ENCODE peak calls at places on chromosomes 7 and 10, in four cellular contexts. K is mammary epithelial cell, Y is mesenchymal stem cell, H is IMR-90. T is an unnamed sample.

GRCh38 chr10:108789911-108790310 is 1133.4 kb downstream of the XPNPEP1 start:
- DNase-seq in K (peak; percentile 50), Y (peak; percentile 72), H (peak; percentile 60), T (peak; percentile 12)

GRCh38 chr7:67791918-67792317 is 795.3 kb downstream of the TYW1 start:
- DNase-seq in K (no peak), Y (no peak), H (no peak), T (no peak)

GRCh38 chr7:542935-543789 is 23.5 kb upstream of the PDGFA start:
- DNase-seq in K (peak; percentile 64), Y (peak; percentile 97), H (peak; percentile 91), T (peak; percentile 89)

GRCh38 chr7:151575471-151575870 is 55.8 kb upstream of the RHEB start:
- DNase-seq in K (no peak), Y (no peak), H (no peak), T (no peak)

GRCh38 chr7:70082026-70082655 is 483.9 kb downstream of the AUTS2 start:
- DNase-seq in K (no peak), Y (no peak), H (no peak), T (peak; percentile 15)

GRCh38 chr10:36256166-36256565 is 614.1 kb upstream of the FZD8 start:
- DNase-seq in K (no peak), Y (peak; percentile 54), H (no peak), T (peak; percentile 43)

GRCh38 chr7:27210441-27211083 is 10.7 kb upstream of the HOXA13 start:
- DNase-seq in K (peak; percentile 20), Y (peak; percentile 45), H (peak; percentile 32), T (peak; percentile 41)

GRCh38 chr7:149790146-149790548 is 16.8 kb upstream of the ZNF467 start:
- DNase-seq in K (no peak), Y (peak; percentile 24), H (no peak), T (no peak)

GRCh38 chr10:49837096-49837495 is 75.0 kb upstream of the OGDHL start:
- DNase-seq in K (no peak), Y (peak; percentile 51), H (peak; percentile 31), T (peak; percentile 36)

GRCh38 chr10:89281606-89282395 is 20.0 kb upstream of the IFIT2 start:
- DNase-seq in K (no peak), Y (no peak), H (no peak), T (peak; percentile 37)

GRCh38 chr10:89279449-89279869 is 22.4 kb upstream of the IFIT2 start:
- DNase-seq in K (peak; percentile 45), Y (no peak), H (no peak), T (peak; percentile 72)

GRCh38 chr10:89283174-89283987 is 18.5 kb upstream of the IFIT2 start:
- DNase-seq in K (no peak), Y (peak; percentile 61), H (peak; percentile 64), T (peak; percentile 81)

GRCh38 chr10:89278034-89278535 is 23.8 kb upstream of the IFIT2 start:
- DNase-seq in K (peak; percentile 98), Y (peak; percentile 94), H (peak; percentile 98), T (peak; percentile 97)

DNA sequence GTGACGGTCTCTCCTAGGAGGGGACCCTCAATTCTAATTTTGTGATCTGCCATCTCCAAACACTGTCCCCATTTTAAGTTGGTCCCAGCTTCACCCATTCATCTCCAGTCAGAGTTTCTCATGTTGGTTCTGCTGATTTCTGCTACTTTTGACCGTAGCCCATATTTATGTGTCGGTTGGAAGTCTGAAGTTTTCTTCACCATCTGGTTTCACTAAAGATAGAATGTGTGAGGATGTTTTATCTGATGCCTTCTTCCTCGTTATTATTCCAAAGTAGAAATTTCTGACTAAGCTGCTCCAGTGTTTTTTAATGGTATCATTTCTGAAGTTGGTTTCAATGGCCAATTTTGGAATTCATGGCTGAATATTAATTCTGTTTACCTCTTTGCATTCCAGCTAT is 21.3 kb upstream of the IFIT2 start:
- DNase-seq in K (no peak), Y (no peak), H (no peak), T (no peak)
- H3K4me1 ChIP-seq in K (peaks cover 48% of the 10 kb centered on the region), Y (peaks cover 9% of the 10 kb centered on the region), H (peaks cover 27% of the 10 kb centered on the region), T (peaks cover 27% of the 10 kb centered on the region)

DNA sequence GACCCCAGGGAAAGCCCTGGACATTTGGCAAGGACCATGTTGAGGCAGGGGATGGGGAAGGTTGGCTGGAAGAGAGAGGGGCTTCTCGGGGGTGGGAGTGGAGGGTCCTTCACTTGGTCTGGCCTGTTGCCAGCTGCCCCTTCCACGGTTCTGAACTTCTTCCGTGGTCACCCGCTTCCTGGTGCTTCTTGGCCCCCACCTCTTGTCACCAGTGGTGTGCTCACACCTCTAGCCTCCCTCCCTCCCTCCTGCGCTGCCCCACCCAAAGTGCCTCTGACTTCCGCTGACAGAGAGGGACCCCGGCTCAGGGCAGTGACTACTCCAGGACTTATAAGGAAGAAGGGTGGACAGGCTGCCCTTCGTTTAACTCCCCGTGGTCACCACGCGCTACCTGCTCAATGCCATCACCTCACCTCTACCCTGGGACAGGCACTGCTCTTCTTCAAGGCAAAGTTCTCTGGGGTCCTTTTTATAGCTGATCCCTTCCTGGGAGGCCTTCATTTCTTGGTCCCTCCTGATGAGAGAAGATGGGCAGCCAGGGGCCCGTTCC is at the start of gene MUC12:
- DNase-seq in K (no peak), Y (no peak), H (no peak), T (no peak)
- H3K9ac ChIP-seq in K (no peak within 1 kb of the TSS), Y (no peak within 1 kb of the TSS), H (no peak within 1 kb of the TSS), T (no peak within 1 kb of the TSS)

GRCh38 chr10:102038410-102038809 is 17.6 kb downstream of the ARMH3 start:
- DNase-seq in K (no peak), Y (no peak), H (no peak), T (no peak)
- H3K36me3 ChIP-seq in K (no peaks in the 10 kb centered on the region), Y (peaks cover 17% of the 10 kb centered on the region), H (peaks cover 4% of the 10 kb centered on the region), T (no peaks in the 10 kb centered on the region)

GRCh38 chr10:93461807-93462178 is 20.3 kb downstream of the MYOF start:
- DNase-seq in K (peak; percentile 86), Y (peak; percentile 54), H (peak; percentile 51), T (no peak)

GRCh38 chr10:93462371-93462770 is 19.8 kb downstream of the MYOF start:
- DNase-seq in K (no peak), Y (peak; percentile 33), H (no peak), T (no peak)

GRCh38 chr10:93458821-93459257 is 23.3 kb downstream of the MYOF start:
- DNase-seq in K (peak; percentile 97), Y (peak; percentile 100), H (peak; percentile 100), T (peak; percentile 99)

GRCh38 chr10:93462881-93463280 is 19.3 kb downstream of the MYOF start:
- DNase-seq in K (peak; percentile 56), Y (peak; percentile 74), H (peak; percentile 54), T (peak; percentile 76)

DNA sequence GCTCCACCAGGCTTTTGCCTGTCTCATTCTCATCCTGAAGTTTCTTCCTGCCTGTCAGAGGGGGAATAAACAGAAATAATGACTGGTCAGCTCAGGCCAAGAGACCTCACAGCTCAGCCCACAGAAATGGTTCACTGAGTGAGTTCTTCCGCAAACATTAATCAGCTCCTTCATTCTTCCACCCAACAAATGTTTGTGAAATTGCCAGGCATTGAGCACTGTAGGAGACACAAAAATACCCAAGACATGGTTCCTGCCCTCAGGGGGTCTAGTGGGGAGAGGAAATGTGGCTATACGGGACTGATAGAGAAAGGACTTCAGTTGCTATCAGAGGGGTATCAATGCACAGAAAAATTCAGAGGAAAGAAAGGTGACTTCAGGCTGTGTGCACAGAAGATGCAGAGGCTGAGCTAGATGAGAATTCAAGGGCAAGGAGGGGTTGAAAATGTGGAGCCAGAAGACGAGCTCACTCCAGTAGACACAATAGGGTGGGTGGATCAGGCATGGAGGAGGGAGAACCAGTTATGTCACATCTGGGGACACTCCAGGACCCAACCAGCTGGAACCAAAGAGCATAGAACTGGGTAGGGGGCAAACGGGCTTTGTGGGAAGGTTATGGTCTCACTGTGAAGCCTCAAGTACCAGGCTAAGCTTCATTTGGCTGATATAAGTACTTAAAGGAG is 20.9 kb downstream of the MYOF start:
- DNase-seq in K (no peak), Y (peak; percentile 87), H (peak; percentile 82), T (no peak)
- H3K4me1 ChIP-seq in K (peaks cover 68% of the 10 kb centered on the region), Y (peaks cover 28% of the 10 kb centered on the region), H (peaks cover 53% of the 10 kb centered on the region), T (peaks cover 67% of the 10 kb centered on the region)

GRCh38 chr7:25860206-25860881 is 291.7 kb upstream of the NFE2L3 start:
- DNase-seq in K (peak; percentile 65), Y (peak; percentile 92), H (peak; percentile 24), T (no peak)

GRCh38 chr7:25862993-25863726 is 288.8 kb upstream of the NFE2L3 start:
- DNase-seq in K (no peak), Y (no peak), H (no peak), T (no peak)

GRCh38 chr7:25862254-25862992 is 289.6 kb upstream of the NFE2L3 start:
- DNase-seq in K (peak; percentile 100), Y (peak; percentile 100), H (peak; percentile 100), T (peak; percentile 99)

GRCh38 chr7:25860882-25861228 is 291.1 kb upstream of the NFE2L3 start:
- DNase-seq in K (no peak), Y (no peak), H (no peak), T (no peak)

GRCh38 chr7:25861704-25862253 is 290.2 kb upstream of the NFE2L3 start:
- DNase-seq in K (no peak), Y (peak; percentile 29), H (no peak), T (no peak)
- H3K9ac ChIP-seq in K (peak overlapping the region; percentile 14), Y (peak overlapping the region; percentile 81), H (peak overlapping the region; percentile 38), T (no peak overlapping the region)

GRCh38 chr10:62062752-62063512 is 161.4 kb downstream of the ARID5B start:
- DNase-seq in K (no peak), Y (peak; percentile 73), H (no peak), T (peak; percentile 56)
- H3K36me3 ChIP-seq in K (peaks cover 3% of the 10 kb centered on the region), Y (peaks cover 13% of the 10 kb centered on the region), H (peaks cover 82% of the 10 kb centered on the region), T (peaks cover 27% of the 10 kb centered on the region)

T was measured in fibroblast of lung.